ENCODE peak calls at places on chromosomes 12 and 14, in five cellular contexts. L is NT2/D1, A is left ventricle myocardium superior, S is hypothalamus, F is NCI-H1694 treated with DMSO at 0.1 percent for 48 hours. Q is an unnamed sample.

GRCh38 chr12:71312767-71313375 is 126.7 kb upstream of the LGR5 start:
- DNase-seq in L (peak), S (no peak), A (no peak), F (no peak), Q (peak)

GRCh38 chr14:37900582-37900981 is 305.2 kb downstream of the TTC6 start:
- DNase-seq in A (no peak), S (no peak), L (no peak), F (no peak), Q (peak)

GRCh38 chr14:32588448-32589320 is 259.6 kb downstream of the AKAP6 start:
- DNase-seq in L (peak), A (no peak), F (peak), S (no peak), Q (peak)

GRCh38 chr12:67702136-67702535 is 53.6 kb downstream of the DYRK2 start:
- DNase-seq in L (no peak), A (no peak), F (no peak), S (no peak), Q (no peak)

GRCh38 chr14:103488960-103489359 is 33.7 kb downstream of the CKB start:
- DNase-seq in A (no peak), F (no peak), S (no peak), L (no peak), Q (no peak)

GRCh38 chr12:123253606-123254459 is 17.8 kb downstream of the CDK2AP1 start:
- DNase-seq in A (peak), S (peak), L (no peak), F (peak), Q (no peak)

GRCh38 chr12:88642675-88643431 is 62.6 kb upstream of the KITLG start:
- DNase-seq in F (no peak), S (no peak), L (no peak), A (no peak), Q (no peak)

GRCh38 chr14:90308561-90308960 is 23.2 kb downstream of the NRDE2 start:
- DNase-seq in S (no peak), A (no peak), F (no peak), L (no peak), Q (no peak)

GRCh38 chr14:101823511-101824120 is 62.1 kb downstream of the PPP2R5C start:
- DNase-seq in L (no peak), A (no peak), S (no peak), F (no peak), Q (no peak)

GRCh38 chr14:100025111-100025510 is 40.1 kb upstream of the EVL start:
- DNase-seq in L (no peak), A (no peak), S (no peak), F (peak), Q (peak)

GRCh38 chr12:16619537-16619936 is 13.6 kb upstream of the LMO3 start:
- DNase-seq in S (no peak), L (no peak), A (no peak), F (no peak), Q (no peak)

GRCh38 chr12:2652011-2652400 is 142.8 kb upstream of the FKBP4 start:
- DNase-seq in F (no peak), S (no peak), A (no peak), L (no peak), Q (no peak)

GRCh38 chr14:61438497-61438859 is 117.1 kb downstream of the PRKCH start:
- DNase-seq in F (no peak), S (no peak), L (no peak), A (no peak), Q (no peak)

GRCh38 chr14:77260631-77261030 is 10.4 kb downstream of the NGB start:
- DNase-seq in S (no peak), A (no peak), L (no peak), F (no peak), Q (no peak)

GRCh38 chr12:119259483-119259882 is 75.0 kb upstream of the CCDC60 start:
- DNase-seq in A (no peak), S (no peak), L (no peak), F (no peak), Q (no peak)

GRCh38 chr12:95459310-95459709 is 14.6 kb upstream of the METAP2 start:
- DNase-seq in S (no peak), F (no peak), A (no peak), L (no peak), Q (no peak)

GRCh38 chr12:17503742-17504141 is 586.3 kb downstream of the RERGL start:
- DNase-seq in S (no peak), F (no peak), L (peak), A (no peak), Q (no peak)

GRCh38 chr14:41606249-41607118 is at the start of gene LRFN5:
- DNase-seq in A (peak), F (peak), S (peak), L (no peak), Q (no peak)

GRCh38 chr14:67857778-67858350 is 38.3 kb downstream of the RAD51B start:
- DNase-seq in A (no peak), F (no peak), L (no peak), S (no peak), Q (no peak)

GRCh38 chr14:68249534-68250517 is 430.2 kb downstream of the RAD51B start:
- DNase-seq in S (no peak), F (no peak), A (no peak), L (no peak), Q (peak)

GRCh38 chr12:65891987-65892481 is 67.8 kb downstream of the HMGA2 start:
- DNase-seq in F (no peak), A (peak), S (no peak), L (no peak), Q (peak)

GRCh38 chr12:45498645-45499044 is 230.9 kb upstream of the ARID2 start:
- DNase-seq in L (no peak), A (no peak), F (no peak), S (no peak), Q (no peak)

GRCh38 chr14:101233391-101233790 is 327.9 kb upstream of the DIO3 start:
- DNase-seq in A (no peak), F (no peak), L (no peak), S (no peak), Q (no peak)

GRCh38 chr14:29734732-29735131 is 192.9 kb downstream of the PRKD1 start:
- DNase-seq in F (no peak), S (no peak), L (no peak), A (no peak), Q (no peak)

GRCh38 chr12:85955127-85955526 is 81.0 kb downstream of the NTS start:
- DNase-seq in A (no peak), F (peak), L (no peak), S (no peak), Q (peak)

GRCh38 chr12:2266666-2267623 is 214.2 kb downstream of the CACNA1C start:
- DNase-seq in F (no peak), S (no peak), L (no peak), A (no peak), Q (peak)

GRCh38 chr12:49961993-49962764 is 507 bp downstream of the AQP5 start:
- DNase-seq in A (no peak), L (no peak), S (no peak), F (no peak), Q (no peak)

GRCh38 chr12:124024263-124024678 is 51.3 kb downstream of the ZNF664 start:
- DNase-seq in F (no peak), S (no peak), L (no peak), A (no peak), Q (no peak)

GRCh38 chr12:67942704-67943103 is 46.5 kb upstream of the IFNG-AS1 start:
- DNase-seq in L (no peak), A (no peak), S (no peak), F (no peak), Q (no peak)

GRCh38 chr14:64069634-64070359 is 217.0 kb downstream of the SYNE2 start:
- DNase-seq in A (no peak), L (no peak), F (no peak), S (no peak), Q (no peak)

GRCh38 chr12:102912258-102912657 is 4.8 kb downstream of the PAH start:
- DNase-seq in L (no peak), A (no peak), F (no peak), S (no peak), Q (no peak)

GRCh38 chr12:124639407-124639806 is 72.0 kb upstream of the NCOR2 start:
- DNase-seq in A (no peak), L (no peak), S (no peak), F (no peak), Q (no peak)

GRCh38 chr12:92784795-92785562 is 82.2 kb downstream of the PLEKHG7 start:
- DNase-seq in F (peak), A (no peak), S (no peak), L (peak), Q (peak)

GRCh38 chr14:76516884-76517283 is 140.9 kb downstream of the ESRRB start:
- DNase-seq in A (no peak), L (no peak), S (no peak), F (peak), Q (no peak)